ENCODE peak calls at places on chromosomes 11 and 22, in four cellular contexts. B, G, Y and T are unnamed samples.
A peak's percentile ranks its signal among the peaks of the same experiment; 100 is the strongest.

GRCh38 chr22:26527574-26528465 is 15.5 kb upstream of the TFIP11 start:
- DNase-seq in B (no peak), G (no peak), Y (no peak), T (peak; percentile 39)

GRCh38 chr11:46761807-46762206 is 42.8 kb downstream of the F2 start:
- DNase-seq in B (no peak), G (no peak), Y (no peak), T (no peak)

GRCh38 chr11:86209806-86210657 is 34.5 kb upstream of the EED start:
- DNase-seq in B (no peak), G (no peak), Y (no peak), T (no peak)

GRCh38 chr11:93063101-93063500 is 93.7 kb downstream of the MTNR1B start:
- DNase-seq in B (no peak), G (no peak), Y (no peak), T (no peak)

GRCh38 chr11:87428266-87428665 is 390.5 kb downstream of the TMEM135 start:
- DNase-seq in B (no peak), G (no peak), Y (no peak), T (no peak)

GRCh38 chr11:746289-747175 is 732 bp upstream of the TALDO1 start:
- DNase-seq in B (no peak), G (no peak), Y (peak; percentile 30), T (no peak)

GRCh38 chr11:3807856-3808845 is at the start of gene PGAP2:
- DNase-seq in B (peak; percentile 75), G (peak; percentile 90), Y (peak; percentile 64), T (peak; percentile 73)

GRCh38 chr11:73445980-73446379 is 69.8 kb downstream of the RELT start:
- DNase-seq in B (no peak), G (no peak), Y (no peak), T (no peak)

DNA sequence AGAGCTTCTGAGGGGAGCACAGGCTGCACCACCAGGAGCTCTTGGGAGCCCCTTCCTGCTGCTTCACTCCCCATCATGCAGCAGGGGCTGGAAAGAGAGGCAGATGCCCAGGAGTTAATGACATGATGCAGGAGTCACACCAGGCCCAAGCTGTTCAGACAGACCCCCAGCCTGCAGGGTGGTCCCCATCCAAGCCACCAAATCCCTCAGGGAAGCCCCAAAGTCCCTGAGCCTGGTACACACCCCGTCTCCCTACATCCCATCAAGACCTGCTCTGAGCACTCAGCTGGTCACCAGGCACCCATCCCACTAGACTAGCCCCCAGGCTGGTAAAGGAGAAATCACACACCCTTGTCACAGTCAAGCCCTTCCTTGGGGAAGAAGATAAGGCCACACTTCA is 11.3 kb downstream of the CYB561A3 start:
- DNase-seq in B (no peak), G (no peak), Y (no peak), T (no peak)
- H3K4me1 ChIP-seq in B (no peaks in the 10 kb centered on the region), G (no peaks in the 10 kb centered on the region), Y (no peaks in the 10 kb centered on the region), T (no peaks in the 10 kb centered on the region)

DNA sequence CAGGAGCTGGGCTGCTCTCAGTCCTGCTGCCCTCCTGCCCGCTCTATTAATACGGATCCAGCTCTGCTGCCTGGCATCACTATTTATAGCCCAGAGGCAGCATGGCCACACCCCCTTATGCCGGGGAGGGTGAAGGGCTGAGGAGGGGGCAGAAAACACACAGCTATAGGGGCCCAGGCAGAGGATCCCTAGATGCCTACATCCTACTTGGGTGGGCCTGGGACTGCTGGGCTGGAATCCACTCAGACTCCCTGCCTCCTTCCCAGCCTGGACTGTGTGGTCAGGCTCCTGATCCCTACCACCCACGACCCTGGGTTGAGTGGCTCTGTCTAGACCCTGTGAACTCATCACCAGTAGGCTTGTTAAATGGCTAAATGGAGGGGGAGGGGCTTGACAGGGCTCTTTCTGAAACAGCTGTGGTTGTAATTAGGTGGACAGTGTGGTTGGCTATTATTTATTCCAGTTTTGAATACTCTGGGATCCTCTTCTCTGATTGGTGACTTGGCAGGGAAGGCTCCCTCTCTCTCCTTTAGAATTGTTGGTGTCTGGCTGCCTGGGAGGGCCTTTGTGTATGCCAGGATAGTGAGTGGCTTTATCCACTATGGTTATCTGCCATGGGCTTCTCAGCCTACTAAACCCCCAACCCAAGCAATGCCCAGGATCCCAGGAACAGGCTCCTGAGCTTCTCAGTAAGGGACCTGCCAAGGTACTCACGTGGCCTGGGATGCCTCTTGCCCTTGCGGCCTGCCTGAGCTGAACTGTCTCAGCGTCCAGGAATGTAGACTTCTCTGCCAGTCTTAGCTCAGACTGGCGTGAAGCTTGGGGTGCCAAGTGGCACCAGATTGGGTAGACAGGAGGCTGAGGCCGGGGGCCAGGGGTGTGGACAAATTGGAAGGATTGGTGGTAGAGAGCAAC is 15.2 kb downstream of the PHLDB1 start:
- DNase-seq in B (peak; percentile 81), G (no peak), Y (no peak), T (peak; percentile 62)
- H3K27ac ChIP-seq in B (peak overlapping the region; percentile 93), G (no peak overlapping the region), Y (peak overlapping the region; percentile 83), T (peak overlapping the region; percentile 91)

GRCh38 chr11:123576082-123576481 is 78.3 kb downstream of the SCN3B start:
- DNase-seq in B (no peak), G (no peak), Y (no peak), T (no peak)

GRCh38 chr11:123575441-123575840 is 79.0 kb downstream of the SCN3B start:
- DNase-seq in B (no peak), G (no peak), Y (no peak), T (no peak)

GRCh38 chr11:123577081-123577598 is 77.3 kb downstream of the SCN3B start:
- DNase-seq in B (no peak), G (peak; percentile 99), Y (peak; percentile 40), T (peak; percentile 60)

GRCh38 chr11:123578778-123579481 is 75.5 kb downstream of the SCN3B start:
- DNase-seq in B (no peak), G (no peak), Y (no peak), T (no peak)

GRCh38 chr11:123576501-123576900 is 77.9 kb downstream of the SCN3B start:
- DNase-seq in B (no peak), G (no peak), Y (no peak), T (no peak)
- H3K4me3 ChIP-seq in B (no peak overlapping the region), G (no peak overlapping the region), Y (no peak overlapping the region), T (no peak overlapping the region)

DNA sequence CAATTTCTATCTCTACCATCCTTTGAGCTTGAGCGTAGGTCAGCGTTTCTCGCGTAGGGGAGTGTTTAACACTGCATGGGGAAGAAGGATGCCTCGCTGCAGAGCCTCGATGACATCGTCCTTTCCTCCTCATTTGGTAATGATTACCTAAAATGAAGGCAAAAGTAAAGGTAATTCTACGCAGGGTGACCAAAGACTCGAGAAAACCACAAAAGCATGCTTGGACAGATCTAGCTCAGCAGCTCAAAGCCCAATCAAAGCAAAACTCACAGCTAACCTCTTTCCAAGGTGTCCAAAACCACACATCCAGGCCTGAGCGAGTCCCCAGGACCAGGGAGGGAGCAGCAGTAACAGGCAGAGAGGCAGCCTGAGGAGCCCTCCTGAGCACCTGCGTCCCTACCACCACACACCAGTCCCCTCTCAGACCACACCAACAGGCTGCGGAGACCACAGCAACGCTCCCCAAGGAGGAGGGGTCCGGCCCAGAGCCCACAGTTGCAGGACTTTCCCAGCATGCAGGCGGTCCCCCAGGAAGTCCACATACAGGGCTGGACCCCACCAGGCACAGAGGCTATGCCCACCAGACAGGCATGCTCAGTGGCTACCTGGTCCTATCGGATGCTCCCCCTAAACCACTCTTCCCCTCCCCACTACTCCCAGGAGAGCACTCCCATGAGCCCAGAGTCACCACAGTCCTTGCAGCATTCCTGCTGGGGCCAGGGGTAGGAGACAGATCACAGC is 3.3 kb downstream of the BRD1 start:
- DNase-seq in B (no peak), G (no peak), Y (no peak), T (no peak)
- H3K4me1 ChIP-seq in B (peaks cover 52% of the 10 kb centered on the region), G (peaks cover 8% of the 10 kb centered on the region), Y (peaks cover 11% of the 10 kb centered on the region), T (peaks cover 72% of the 10 kb centered on the region)

GRCh38 chr11:121553806-121554205 is 101.0 kb upstream of the SORL1-AS1 start:
- DNase-seq in B (no peak), G (no peak), Y (no peak), T (no peak)
- H3K27ac ChIP-seq in B (no peak overlapping the region), G (no peak overlapping the region), Y (no peak overlapping the region), T (no peak overlapping the region)

DNA sequence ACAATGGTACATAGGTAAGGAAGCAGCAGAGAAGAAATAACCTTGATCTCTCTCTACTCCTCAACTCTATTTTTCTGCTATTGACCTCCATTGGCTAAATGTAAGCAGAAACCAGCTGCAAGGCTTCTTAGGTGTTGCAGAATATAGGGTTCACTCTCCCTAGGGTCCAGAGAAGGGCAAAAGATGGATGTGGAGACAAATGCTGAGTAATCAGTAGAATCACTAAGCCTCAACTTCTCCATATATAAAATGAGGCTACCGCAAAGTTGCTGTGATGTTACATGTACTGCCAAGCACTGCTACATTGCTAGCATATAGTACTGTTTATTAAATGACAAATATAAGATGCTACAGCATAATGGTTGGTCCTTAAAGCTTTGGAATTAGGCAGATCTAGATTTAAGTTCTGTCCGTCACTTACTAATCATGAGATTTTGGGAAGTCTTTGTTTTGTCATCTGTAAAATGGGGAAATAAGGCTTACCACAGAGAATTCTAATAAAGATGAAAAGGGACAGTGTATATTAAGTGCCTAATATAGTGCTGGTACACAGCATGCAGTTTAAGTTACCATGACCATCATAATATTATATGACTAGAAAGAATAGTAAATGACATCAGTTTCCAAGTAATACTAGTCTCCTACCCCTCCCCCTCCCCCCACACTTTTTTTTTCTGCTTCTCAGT is 120.8 kb downstream of the PDE3B start:
- DNase-seq in B (no peak), G (no peak), Y (no peak), T (no peak)
- H3K4me3 ChIP-seq in B (no peak overlapping the region), G (no peak overlapping the region), Y (no peak overlapping the region), T (no peak overlapping the region)

GRCh38 chr22:37187552-37187890 is 526 bp downstream of the C1QTNF6 start:
- DNase-seq in B (no peak), G (no peak), Y (no peak), T (no peak)
- H3K4me1 ChIP-seq in B (peaks cover 29% of the 10 kb centered on the region), G (peaks cover 20% of the 10 kb centered on the region), Y (peaks cover 10% of the 10 kb centered on the region), T (peaks cover 49% of the 10 kb centered on the region)

GRCh38 chr11:69280994-69281393 is 13.0 kb upstream of the MYEOV start:
- DNase-seq in B (no peak), G (no peak), Y (no peak), T (no peak)
- H3K27ac ChIP-seq in B (no peak overlapping the region), G (no peak overlapping the region), Y (no peak overlapping the region), T (no peak overlapping the region)